ENCODE peak calls at places on chromosomes 16 and 17, in six cellular contexts. C is HepG2, T is GM12891, O is SK-N-SH, V is H1, U is GM12878. J is an unnamed sample.

GRCh38 chr16:8646271-8646670 is 24.8 kb downstream of the METTL22 start:
- DNase-seq in U (no peak), C (no peak), V (no peak), T (no peak), O (no peak), J (no peak)

GRCh38 chr17:2395258-2396170 is 5.3 kb downstream of the MNT start:
- DNase-seq in U (no peak), T (no peak), V (no peak), C (peak; percentile 30), O (no peak), J (no peak)

GRCh38 chr16:88840589-88841215 is 16.0 kb downstream of the GALNS start:
- DNase-seq in T (no peak), C (no peak), O (no peak), U (no peak), V (no peak), J (no peak)

GRCh38 chr17:44935116-44935515 is 12.5 kb downstream of the KIF18B start:
- DNase-seq in V (no peak), C (no peak), O (peak; percentile 21), T (no peak), U (no peak), J (no peak)

GRCh38 chr17:74040291-74040690 is 163.2 kb upstream of the RPL38 start:
- DNase-seq in C (no peak), T (no peak), U (no peak), V (no peak), O (no peak), J (no peak)

GRCh38 chr16:55706739-55707487 is 51.1 kb downstream of the SLC6A2 start:
- DNase-seq in V (no peak), O (peak; percentile 48), C (no peak), T (no peak), U (no peak), J (no peak)

GRCh38 chr17:79942591-79943353 is 92.9 kb downstream of the TBC1D16 start:
- DNase-seq in U (no peak), T (no peak), V (no peak), O (no peak), C (no peak), J (no peak)

GRCh38 chr16:66614161-66614802 is 9.8 kb downstream of the CMTM3 start:
- DNase-seq in U (no peak), O (no peak), C (peak; percentile 23), V (no peak), T (no peak), J (no peak)

GRCh38 chr17:2192367-2193028 is 111.1 kb downstream of the SMG6 start:
- DNase-seq in C (no peak), U (peak; percentile 72), T (no peak), O (peak; percentile 30), V (no peak), J (no peak)

GRCh38 chr17:8056976-8057625 is 18.2 kb downstream of the ALOX15B start:
- DNase-seq in V (no peak), C (peak; percentile 62), O (no peak), U (no peak), T (no peak), J (no peak)

GRCh38 chr16:30416047-30416603 is 8.7 kb downstream of the ZNF771 start:
- DNase-seq in O (no peak), U (no peak), C (no peak), T (no peak), V (no peak), J (no peak)

GRCh38 chr17:51850206-51850605 is 308.3 kb downstream of the CA10 start:
- DNase-seq in C (peak; percentile 12), T (no peak), U (no peak), O (no peak), V (no peak), J (no peak)

GRCh38 chr17:70080541-70081347 is 5.7 kb downstream of the KCNJ16 start:
- DNase-seq in V (no peak), C (no peak), T (no peak), U (no peak), O (no peak), J (no peak)
- TF ChIP-seq POLR2AphosphoS5 in V (no peak), C (no peak), T (no peak), U (no peak), O (no peak), J (no peak)

DNA sequence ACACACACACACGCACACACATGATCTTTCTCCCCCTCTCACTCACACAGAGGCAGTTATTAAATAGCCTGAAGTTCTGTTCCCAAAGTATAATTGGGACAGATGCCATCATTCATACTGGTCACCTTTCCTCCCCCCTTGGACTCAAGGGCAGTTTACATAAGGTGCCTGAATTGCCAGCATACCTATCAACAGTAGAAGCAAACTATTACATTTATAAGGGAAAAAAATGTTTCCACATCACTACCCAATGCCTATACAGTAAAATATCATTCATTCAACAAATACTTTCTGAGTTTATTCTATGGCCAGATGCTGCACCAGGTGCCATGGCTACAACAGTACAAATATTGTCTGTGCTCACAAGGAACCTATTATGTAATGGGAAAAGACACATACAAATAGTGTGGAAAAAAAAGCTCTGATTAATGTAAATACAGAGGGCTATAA is 6.3 kb downstream of the CNTD1 start:
- DNase-seq in U (no peak), V (no peak), T (no peak), O (no peak), C (peak; percentile 86), J (no peak)
- TF ChIP-seq TAF1 in U (no peak), V (no peak), T (no peak), O (no peak), C (no peak), J (no peak)

GRCh38 chr16:86277236-86277635 is 233.1 kb upstream of the FOXF1 start:
- DNase-seq in O (no peak), C (no peak), V (no peak), T (no peak), U (no peak), J (no peak)
- TF ChIP-seq POLR2AphosphoS5 in O (no peak), C (no peak), V (no peak), T (no peak), U (no peak), J (no peak)

DNA sequence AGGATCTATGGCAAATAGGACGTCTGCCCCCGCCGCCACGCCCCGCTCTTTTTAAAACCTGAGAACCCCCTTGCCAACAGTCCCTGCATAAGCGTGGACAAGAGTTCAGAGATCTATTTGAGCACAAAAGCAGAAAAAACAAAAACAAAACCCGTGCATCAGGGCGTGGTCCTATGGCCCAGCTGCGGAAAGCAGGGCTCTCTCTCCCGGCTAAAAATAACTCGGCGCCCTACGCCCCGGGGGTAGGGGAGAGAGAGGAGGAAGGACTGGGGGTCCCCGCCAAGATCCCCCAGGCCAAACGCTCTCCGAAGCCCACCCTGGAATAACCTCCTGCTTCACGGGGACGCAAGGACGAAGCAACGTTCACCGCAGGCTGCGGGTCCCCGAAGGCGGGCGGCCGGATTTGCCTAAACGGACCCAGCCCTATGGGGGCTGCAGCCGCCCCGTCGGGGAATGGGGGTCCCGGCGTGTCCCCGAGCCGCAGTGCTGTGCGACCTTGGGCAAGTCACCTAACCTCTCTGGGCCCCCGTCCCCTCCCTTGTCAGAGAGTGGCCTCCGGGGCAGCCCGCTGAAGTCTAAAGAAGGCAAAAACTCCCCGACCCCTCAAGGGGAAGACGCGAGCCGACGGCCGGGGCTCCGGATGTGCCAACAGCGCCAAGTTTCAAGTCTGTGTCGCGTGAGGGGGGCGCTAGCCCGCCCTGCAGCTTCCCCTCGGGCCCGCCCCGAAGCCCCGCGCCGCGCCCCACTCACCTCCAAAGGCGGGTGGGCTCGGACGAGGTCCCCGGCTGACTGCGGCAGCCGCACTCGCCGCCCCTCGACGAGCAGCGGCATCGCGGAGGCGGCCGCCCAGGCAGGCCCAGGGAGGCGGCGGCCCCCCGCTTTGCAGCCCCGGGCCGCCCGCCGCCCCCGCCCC is 477 bp downstream of the NTAN1 start:
- DNase-seq in U (no peak), O (no peak), C (peak; percentile 34), T (peak; percentile 66), V (no peak), J (peak; percentile 65)
- TF ChIP-seq TAF1 in U (no peak), O (no peak), C (peak; percentile 56), T (no peak), V (peak; percentile 52), J (no peak)

DNA sequence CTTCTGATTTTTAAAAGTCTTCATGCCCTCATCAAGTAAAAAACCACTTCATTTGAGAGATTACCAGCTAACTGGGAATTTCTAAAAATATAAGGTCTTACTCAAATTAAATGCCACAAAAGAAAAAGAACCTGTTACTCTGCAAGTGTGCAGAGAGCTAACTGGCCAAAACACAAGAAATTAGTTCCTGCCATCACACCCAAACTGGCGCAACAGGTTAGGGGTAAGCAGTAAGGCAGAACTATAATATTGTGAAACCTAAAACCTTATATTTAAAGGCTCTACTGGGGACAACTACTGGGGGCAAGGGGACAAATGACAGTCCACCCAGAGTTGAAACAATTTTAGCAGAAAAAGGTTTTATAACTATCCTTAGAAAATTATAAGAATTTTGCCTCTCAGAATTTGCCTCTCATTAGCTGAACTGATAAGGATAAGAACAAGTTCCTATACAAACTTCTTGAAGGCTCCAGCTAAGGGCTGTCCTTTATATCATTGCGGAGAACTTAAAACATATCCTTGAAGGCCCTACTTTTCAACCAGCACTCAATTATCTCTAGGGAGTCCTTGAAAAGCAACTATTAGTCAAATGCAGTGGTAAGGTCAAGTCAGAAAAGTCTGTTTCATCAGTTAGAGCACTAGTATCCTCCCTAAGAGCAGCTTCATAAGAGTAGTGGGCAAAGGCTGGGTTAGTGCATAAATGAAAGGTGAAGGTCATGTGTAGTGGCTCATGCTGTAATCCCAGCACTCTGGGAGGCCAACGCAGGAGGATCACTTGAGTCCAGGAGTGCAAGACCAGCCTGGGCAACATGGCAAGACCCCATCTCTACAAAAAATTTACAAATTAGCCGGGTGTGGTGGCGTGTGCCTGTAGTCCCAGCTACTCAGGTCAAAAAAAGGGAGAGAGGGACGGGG is 31.5 kb downstream of the SMURF2 start:
- DNase-seq in U (no peak), T (no peak), O (no peak), V (no peak), C (no peak), J (no peak)
- TF ChIP-seq POLR2AphosphoS5 in U (no peak), T (no peak), O (no peak), V (no peak), C (no peak), J (no peak)

J was measured in GM12892.